ENCODE peak calls at places on chromosome 20, in five cellular contexts. J, C, R, F and D are unnamed samples.

GRCh38 chr20:3710703-3711417 is 1.5 kb downstream of the SIGLEC1 start:
- DNase-seq in R (peak), J (peak), C (peak), F (peak), D (peak)

GRCh38 chr20:58044286-58044685 is 184.2 kb downstream of the ANKRD60 start:
- DNase-seq in F (peak), C (no peak), R (no peak), J (no peak), D (no peak)

GRCh38 chr20:667351-668034 is 8.1 kb downstream of the SCRT2 start:
- DNase-seq in J (no peak), R (peak), F (peak), C (peak), D (peak)

GRCh38 chr20:57428611-57429496 is 37.7 kb downstream of the RBM38 start:
- DNase-seq in F (no peak), J (no peak), C (no peak), R (no peak), D (no peak)

GRCh38 chr20:63086421-63087235 is 79.9 kb upstream of the BHLHE23 start:
- DNase-seq in C (no peak), J (no peak), F (peak), R (no peak), D (no peak)

GRCh38 chr20:38573381-38573780 is 7.6 kb upstream of the ADIG start:
- DNase-seq in R (no peak), F (no peak), C (no peak), J (no peak), D (peak)

GRCh38 chr20:39571171-39571570 is 609.0 kb downstream of the DHX35 start:
- DNase-seq in J (no peak), R (no peak), C (no peak), F (no peak), D (no peak)

GRCh38 chr20:41278936-41279335 is 38.6 kb downstream of the ZHX3 start:
- DNase-seq in F (no peak), J (no peak), C (no peak), R (no peak), D (no peak)

GRCh38 chr20:15236812-15237211 is 899.4 kb upstream of the FLRT3 start:
- DNase-seq in J (no peak), F (no peak), R (peak), C (no peak), D (peak)

GRCh38 chr20:8246701-8247100 is 114.6 kb downstream of the PLCB1 start:
- DNase-seq in J (no peak), R (no peak), F (no peak), C (no peak), D (no peak)

GRCh38 chr20:12083269-12083668 is 165.6 kb downstream of the BTBD3 start:
- DNase-seq in J (no peak), R (no peak), C (no peak), F (no peak), D (no peak)

GRCh38 chr20:2032168-2032567 is 38.3 kb upstream of the PDYN start:
- DNase-seq in J (no peak), R (no peak), F (no peak), C (no peak), D (no peak)

GRCh38 chr20:20732641-20733040 is 20.2 kb upstream of the RALGAPA2 start:
- DNase-seq in J (peak), R (no peak), C (no peak), F (no peak), D (no peak)

GRCh38 chr20:51350941-51351631 is 191.4 kb downstream of the NFATC2 start:
- DNase-seq in J (no peak), C (no peak), R (no peak), F (no peak), D (peak)

GRCh38 chr20:11553603-11554002 is 364.1 kb upstream of the BTBD3 start:
- DNase-seq in F (no peak), R (no peak), C (no peak), J (no peak), D (peak)

GRCh38 chr20:22962567-22963439 is 72.3 kb upstream of the SSTR4 start:
- DNase-seq in F (no peak), J (peak), R (no peak), C (no peak), D (no peak)

GRCh38 chr20:36105731-36106226 is 48.8 kb upstream of the EPB41L1 start:
- DNase-seq in J (no peak), C (no peak), F (no peak), R (no peak), D (no peak)

GRCh38 chr20:53859684-53860083 is 210.7 kb downstream of the BCAS1 start:
- DNase-seq in R (no peak), J (no peak), C (peak), F (no peak), D (peak)

GRCh38 chr20:38113401-38114325 is 51.4 kb downstream of the TGM2 start:
- DNase-seq in F (no peak), R (peak), C (peak), J (no peak), D (no peak)

GRCh38 chr20:573414-574296 is 30.1 kb upstream of the CSNK2A1 start:
- DNase-seq in F (no peak), R (no peak), C (no peak), J (no peak), D (no peak)

GRCh38 chr20:41141153-41141815 is 3.9 kb downstream of the PLCG1 start:
- DNase-seq in F (no peak), J (peak), C (peak), R (no peak), D (no peak)

GRCh38 chr20:61924211-61924857 is 141.3 kb downstream of the TAF4 start:
- DNase-seq in J (no peak), R (no peak), C (no peak), F (no peak), D (no peak)

GRCh38 chr20:21436186-21436585 is 38.9 kb upstream of the NKX2-4 start:
- DNase-seq in F (no peak), J (peak), R (no peak), C (no peak), D (peak)

GRCh38 chr20:48635791-48636267 is 192.0 kb downstream of the PREX1 start:
- DNase-seq in R (peak), F (peak), J (no peak), C (peak), D (peak)

GRCh38 chr20:56625837-56626236 is 3.3 kb upstream of the TFAP2C start:
- DNase-seq in F (peak), J (no peak), R (peak), C (no peak), D (no peak)

GRCh38 chr20:15061955-15062354 is 724.5 kb upstream of the FLRT3 start:
- DNase-seq in F (no peak), R (peak), J (no peak), C (no peak), D (no peak)

GRCh38 chr20:49675368-49676151 is 38.1 kb downstream of the B4GALT5 start:
- DNase-seq in C (no peak), F (no peak), J (no peak), R (no peak), D (no peak)

GRCh38 chr20:14333734-14334133 is 3.7 kb downstream of the FLRT3 start:
- DNase-seq in F (no peak), C (no peak), J (no peak), R (no peak), D (no peak)

GRCh38 chr20:57000441-57000968 is 265.9 kb downstream of the BMP7 start:
- DNase-seq in C (no peak), R (no peak), J (no peak), F (no peak), D (no peak)

GRCh38 chr20:38034961-38035360 is 1.4 kb downstream of the RPRD1B start:
- DNase-seq in J (no peak), R (no peak), C (no peak), F (no peak), D (no peak)